ENCODE peak calls at places on chromosomes 3 and 15, in seven cellular contexts. D is NCI-H1092 treated with DMSO at 0.1 percent for 48 hours; Z is iris pigment epithelial cell; E is stimulated activated CD4-positive, alpha-beta T cell treated with anti-CD3 and anti-CD28 coated beads, Interleukin-15, amount 100 ng/mL, for 1 hour; N is transverse colon; Q is neural progenitor cell; X is stimulated activated naive CD8-positive, alpha-beta T cell treated with anti-CD3 and anti-CD28 coated beads, Interleukin-15, Interleukin-2, amounts not matched to agents 100 U/mL and 50 U/mL, for 24 hours. Y is an unnamed sample.

GRCh38 chr15:92843819-92844218 is 56.3 kb upstream of the CHD2 start:
- DNase-seq in D (no peak), Z (no peak), E (no peak), N (no peak), Q (no peak), X (no peak), Y (no peak)

GRCh38 chr3:136667081-136667480 is 85.1 kb downstream of the STAG1 start:
- DNase-seq in D (no peak), Z (peak), E (no peak), N (no peak), Q (no peak), X (no peak), Y (no peak)

GRCh38 chr3:185988816-185989175 is 51.0 kb upstream of the TRA2B start:
- DNase-seq in D (peak), Z (peak), E (no peak), N (no peak), Q (no peak), X (no peak), Y (no peak)

GRCh38 chr15:40232625-40233070 is 6.2 kb upstream of the PAK6 start:
- DNase-seq in D (peak), Z (no peak), E (no peak), N (no peak), Q (no peak), X (no peak), Y (no peak)

GRCh38 chr3:28101672-28102071 is 139.7 kb upstream of the CMC1 start:
- DNase-seq in D (no peak), Z (no peak), E (no peak), N (no peak), Q (no peak), X (no peak), Y (no peak)

GRCh38 chr15:80419546-80419945 is 15.4 kb downstream of the ARNT2 start:
- DNase-seq in D (no peak), Z (peak), E (no peak), N (no peak), Q (no peak), X (no peak), Y (no peak)

GRCh38 chr3:143600762-143601161 is 247.5 kb downstream of the SLC9A9 start:
- DNase-seq in D (no peak), Z (peak), E (no peak), N (no peak), Q (no peak), X (no peak), Y (no peak)

GRCh38 chr15:62352817-62353216 is 187.7 kb upstream of the C2CD4B start:
- DNase-seq in D (no peak), Z (no peak), E (no peak), N (no peak), Q (no peak), X (no peak), Y (no peak)

GRCh38 chr3:52784021-52784621 is 6.7 kb downstream of the ITIH1 start:
- DNase-seq in D (no peak), Z (no peak), E (no peak), N (no peak), Q (no peak), X (no peak), Y (no peak)

GRCh38 chr15:66798426-66799061 is 96.5 kb downstream of the SMAD6 start:
- DNase-seq in D (no peak), Z (peak), E (no peak), N (no peak), Q (no peak), X (no peak), Y (no peak)

GRCh38 chr3:130925628-130926027 is 31.7 kb downstream of the ATP2C1 start:
- DNase-seq in D (no peak), Z (no peak), E (no peak), N (no peak), Q (no peak), X (peak), Y (no peak)

GRCh38 chr15:70493787-70494514 is 269.4 kb downstream of the UACA start:
- DNase-seq in D (no peak), Z (peak), E (no peak), N (no peak), Q (no peak), X (no peak), Y (no peak)

GRCh38 chr3:49701388-49702077 is 12.2 kb downstream of the RNF123 start:
- DNase-seq in D (no peak), Z (no peak), E (no peak), N (no peak), Q (peak), X (no peak), Y (no peak)

GRCh38 chr15:25772500-25772899 is 90.6 kb downstream of the ATP10A start:
- DNase-seq in D (no peak), Z (no peak), E (no peak), N (no peak), Q (no peak), X (no peak), Y (no peak)

GRCh38 chr15:74587924-74588323 is 27.7 kb upstream of the CLK3 start:
- DNase-seq in D (no peak), Z (no peak), E (no peak), N (no peak), Q (no peak), X (no peak), Y (no peak)

GRCh38 chr15:25682349-25682748 is 180.8 kb downstream of the ATP10A start:
- DNase-seq in D (no peak), Z (no peak), E (no peak), N (no peak), Q (no peak), X (no peak), Y (no peak)

GRCh38 chr15:67035886-67036285 is 29.5 kb upstream of the SMAD3 start:
- DNase-seq in D (no peak), Z (no peak), E (no peak), N (no peak), Q (no peak), X (no peak), Y (no peak)

GRCh38 chr3:179063945-179064560 is 7.6 kb downstream of the ZMAT3 start:
- DNase-seq in D (no peak), Z (peak), E (no peak), N (no peak), Q (no peak), X (no peak), Y (no peak)

GRCh38 chr15:68417051-68417450 is 14.9 kb downstream of the ITGA11 start:
- DNase-seq in D (no peak), Z (no peak), E (no peak), N (no peak), Q (no peak), X (no peak), Y (no peak)

GRCh38 chr3:119883461-119884160 is 101.7 kb downstream of the NR1I2 start:
- DNase-seq in D (no peak), Z (no peak), E (no peak), N (no peak), Q (no peak), X (no peak), Y (no peak)

GRCh38 chr3:124653788-124654469 is 76.3 kb upstream of the UMPS start:
- DNase-seq in D (no peak), Z (no peak), E (no peak), N (no peak), Q (no peak), X (no peak), Y (no peak)